ENCODE peak calls at places on chromosomes 3 and 15, in five cellular contexts. W is CD8-positive, alpha-beta T cell; A is IMR-90; D is pancreas; H is MM.1S. E is an unnamed sample.
A peak's percentile ranks its signal among the peaks of the same experiment; 100 is the strongest.

GRCh38 chr3:10869460-10869859 is 53.4 kb downstream of the SLC6A11 start:
- DNase-seq in W (no peak), A (no peak), H (no peak), D (no peak), E (no peak)

GRCh38 chr3:68017069-68017468 is 362.7 kb upstream of the SUCLG2 start:
- DNase-seq in A (no peak), D (no peak), W (no peak), H (peak; percentile 24), E (peak; percentile 14)

GRCh38 chr3:72745146-72745976 is 102.9 kb downstream of the SHQ1 start:
- DNase-seq in A (peak; percentile 23), W (no peak), D (no peak), H (no peak), E (no peak)

GRCh38 chr3:151903501-151903991 is 30.1 kb downstream of the SUCNR1 start:
- DNase-seq in D (no peak), A (peak; percentile 93), H (peak; percentile 35), W (no peak), E (no peak)

GRCh38 chr3:178203650-178204049 is 332.6 kb upstream of the KCNMB2 start:
- DNase-seq in H (no peak), W (no peak), A (peak; percentile 47), D (no peak), E (no peak)

GRCh38 chr3:172627057-172627809 is 83.6 kb downstream of the NCEH1 start:
- DNase-seq in D (no peak), H (no peak), A (peak; percentile 49), W (no peak), E (no peak)

GRCh38 chr3:113948015-113948917 is 453 bp downstream of the ZDHHC23 start:
- DNase-seq in H (peak; percentile 76), A (no peak), W (no peak), D (peak; percentile 71), E (peak; percentile 60)

GRCh38 chr3:52228751-52229291 is 3.4 kb upstream of the TLR9 start:
- DNase-seq in W (no peak), D (no peak), H (no peak), A (no peak), E (no peak)

GRCh38 chr15:74369084-74369745 is 1.8 kb upstream of the CYP11A1 start:
- DNase-seq in H (no peak), W (no peak), A (no peak), D (no peak), E (no peak)

GRCh38 chr3:64388886-64389285 is 163.6 kb upstream of the PRICKLE2 start:
- DNase-seq in A (no peak), D (no peak), H (no peak), W (no peak), E (no peak)

GRCh38 chr3:183827809-183828537 is 2.6 kb upstream of the MAP6D1 start:
- DNase-seq in A (no peak), W (no peak), H (no peak), D (no peak), E (no peak)

GRCh38 chr3:38548154-38548931 is 52.2 kb downstream of the EXOG start:
- DNase-seq in A (no peak), D (no peak), W (no peak), H (peak; percentile 81), E (no peak)

GRCh38 chr3:31343075-31343474 is 189.7 kb upstream of the STT3B start:
- DNase-seq in A (no peak), H (no peak), W (no peak), D (no peak), E (no peak)

GRCh38 chr3:27312044-27312668 is 57.0 kb downstream of the NEK10 start:
- DNase-seq in H (peak; percentile 57), W (no peak), A (peak; percentile 79), D (peak; percentile 15), E (peak; percentile 56)

GRCh38 chr15:57528940-57529565 is 62.7 kb upstream of the MYZAP start:
- DNase-seq in W (no peak), A (no peak), D (no peak), H (no peak), E (no peak)

GRCh38 chr3:108485146-108485545 is 25.2 kb downstream of the MYH15 start:
- DNase-seq in H (no peak), A (no peak), W (no peak), D (no peak), E (peak; percentile 3)

GRCh38 chr3:33768578-33768977 is 29.9 kb upstream of the PDCD6IP start:
- DNase-seq in W (no peak), D (no peak), A (no peak), H (no peak), E (no peak)

GRCh38 chr15:26007151-26007550 is 144.0 kb upstream of the ATP10A start:
- DNase-seq in H (no peak), W (no peak), A (no peak), D (no peak), E (no peak)
- TF ChIP-seq CTCF in H (no peak), W (no peak), A (no peak), D (no peak), E (no peak)

DNA sequence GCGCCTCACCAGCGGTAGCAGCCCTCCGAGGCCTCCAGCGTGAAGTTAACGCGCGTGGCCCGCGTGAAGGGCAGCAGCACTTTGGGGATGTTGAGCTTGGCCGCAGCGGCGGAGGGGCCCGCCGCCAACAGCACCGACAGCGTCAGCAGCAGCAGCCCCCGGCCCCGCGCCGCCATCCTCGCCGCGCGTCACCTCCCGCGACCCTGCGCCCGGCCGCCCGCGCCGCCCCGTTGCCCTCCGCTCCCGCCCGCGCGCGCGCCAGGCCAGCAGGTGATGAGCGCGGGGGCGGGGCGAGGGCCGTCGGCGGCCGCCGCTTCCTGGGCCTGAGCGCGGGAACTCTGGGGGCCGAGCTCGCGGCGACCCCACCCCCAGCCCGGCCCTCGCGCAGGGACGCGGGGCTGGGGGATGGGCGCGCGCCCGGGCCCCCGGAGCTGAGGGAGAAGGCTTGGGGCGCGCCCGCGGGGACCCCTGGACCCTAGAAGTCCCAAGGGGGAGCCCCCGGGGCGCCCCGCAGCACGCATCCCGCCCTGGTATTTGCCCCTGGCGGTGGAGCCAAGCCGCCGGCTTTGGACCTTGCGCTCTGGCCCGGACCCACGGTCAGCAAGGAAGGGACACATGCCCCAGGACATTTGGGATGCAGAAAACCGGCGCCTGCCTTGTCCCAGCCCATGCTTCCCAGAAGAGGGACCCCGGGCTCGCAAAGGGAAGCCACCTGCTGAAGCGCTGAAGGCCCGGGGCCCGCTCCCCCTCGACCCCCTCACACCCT is at the start of gene NUP210:
- DNase-seq in A (no peak), W (no peak), H (peak; percentile 83), D (peak; percentile 42), E (peak; percentile 87)
- H3K4me3 ChIP-seq in A (no peak within 1 kb of the TSS), W (peak within 1 kb of the TSS; percentile 84), H (peak within 1 kb of the TSS; percentile 95), D (peak within 1 kb of the TSS; percentile 77), E (peak within 1 kb of the TSS; percentile 94)

DNA sequence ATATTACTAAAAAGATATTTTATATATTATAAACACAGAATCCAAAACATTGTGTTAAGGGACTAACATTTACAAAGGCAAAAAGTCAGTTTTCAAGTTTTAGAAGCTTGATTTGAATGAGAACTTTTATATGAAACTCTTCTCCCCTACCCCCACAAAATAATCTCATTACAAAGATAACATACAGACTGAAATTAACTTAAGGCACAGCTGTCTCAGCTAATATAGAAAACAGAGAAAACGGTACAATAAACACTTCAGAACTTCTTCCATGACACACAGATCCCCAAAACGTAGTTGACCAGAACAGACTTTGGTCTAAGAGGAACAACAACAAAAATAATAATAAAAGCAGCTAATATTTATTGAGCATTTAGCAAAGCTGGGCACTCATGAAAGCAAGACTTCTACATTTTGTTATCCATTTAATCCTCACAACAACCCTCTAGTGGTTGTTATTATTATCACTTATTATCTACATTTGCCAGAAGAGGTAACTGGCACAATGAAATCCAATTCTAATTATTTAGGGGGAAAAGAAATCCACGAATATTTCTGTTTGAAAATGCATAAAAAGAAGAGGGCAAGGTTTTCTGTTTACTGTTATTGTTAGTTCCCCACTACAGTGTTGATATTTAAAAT is 68.1 kb downstream of the PFN2 start:
- DNase-seq in D (no peak), W (no peak), H (no peak), A (no peak), E (no peak)
- TF ChIP-seq CTCF in D (no peak), W (no peak), H (peak; percentile 17), A (no peak), E (no peak)

GRCh38 chr15:38559908-38560307 is 4.7 kb downstream of the RASGRP1 start:
- DNase-seq in W (no peak), H (no peak), A (no peak), D (no peak), E (no peak)

GRCh38 chr15:38557855-38558713 is 6.5 kb downstream of the RASGRP1 start:
- DNase-seq in W (no peak), A (no peak), D (no peak), H (no peak), E (peak; percentile 66)

GRCh38 chr15:38560456-38560926 is 4.1 kb downstream of the RASGRP1 start:
- DNase-seq in D (no peak), H (no peak), W (no peak), A (no peak), E (peak; percentile 83)

GRCh38 chr15:38559131-38559530 is 5.5 kb downstream of the RASGRP1 start:
- DNase-seq in H (no peak), D (no peak), W (no peak), A (no peak), E (no peak)

DNA sequence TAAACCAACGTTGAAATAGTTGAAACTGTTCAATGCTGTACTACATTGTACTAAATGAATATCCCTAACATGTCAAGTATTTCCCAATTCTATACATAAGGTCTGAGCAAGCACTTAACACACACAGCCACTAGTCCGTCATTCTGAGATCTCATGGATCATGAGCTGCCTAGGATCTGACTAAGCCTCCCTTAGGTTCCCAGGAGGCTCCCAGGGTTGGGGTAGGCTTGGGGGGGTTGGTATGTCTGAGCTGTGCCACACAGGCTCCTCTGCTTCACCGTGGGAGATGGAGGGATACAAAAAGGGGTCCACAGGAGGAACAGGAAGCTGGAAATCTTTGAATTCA is 5.9 kb downstream of the RASGRP1 start:
- DNase-seq in A (peak; percentile 80), D (no peak), H (no peak), W (no peak), E (no peak)
- H3K4me3 ChIP-seq in A (no peak overlapping the region), D (no peak overlapping the region), H (no peak overlapping the region), W (no peak overlapping the region), E (peak overlapping the region; percentile 40)

GRCh38 chr3:37386627-37387230 is 212.3 kb upstream of the LRRFIP2 start:
- DNase-seq in D (no peak), H (no peak), A (peak; percentile 14), W (no peak), E (no peak)
- TF ChIP-seq CTCF in D (no peak), H (no peak), A (no peak), W (no peak), E (no peak)

DNA sequence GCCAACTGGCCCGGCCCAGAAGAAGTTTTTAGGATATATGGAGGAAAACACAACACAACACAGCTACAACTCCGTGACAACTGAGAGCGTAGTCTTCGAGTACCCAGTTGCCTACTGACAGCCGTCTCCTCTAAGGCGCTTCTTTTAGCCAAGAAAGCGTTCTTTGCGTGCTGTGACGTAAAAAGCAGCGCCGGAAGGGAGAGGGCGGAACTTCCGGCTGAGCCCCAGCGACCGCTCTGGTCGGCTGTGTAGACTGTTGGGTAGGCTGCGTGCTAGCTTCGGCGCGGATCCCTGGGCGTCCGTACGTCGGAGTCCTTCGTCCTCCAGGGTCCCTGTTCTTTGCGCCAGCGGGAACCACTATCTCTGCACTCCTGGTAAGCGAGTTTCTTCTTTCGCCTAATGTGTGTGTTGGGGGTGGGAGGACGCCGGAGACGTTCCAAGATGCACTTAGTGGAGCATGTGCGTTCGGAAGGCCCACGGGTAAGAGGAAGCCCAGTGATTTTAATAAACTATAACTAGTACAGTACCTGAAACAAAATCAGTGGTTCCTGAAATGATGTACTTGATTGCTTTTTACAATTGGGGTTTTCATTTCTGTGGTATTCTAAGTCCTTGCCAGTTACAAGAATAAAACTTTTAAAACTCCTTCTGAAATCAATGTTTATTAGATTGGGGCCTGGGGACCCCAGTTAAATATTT is at the start of gene TRMT10C:
- DNase-seq in A (peak; percentile 93), H (peak; percentile 97), D (peak; percentile 88), W (peak; percentile 86), E (peak; percentile 95)
- H3K4me3 ChIP-seq in A (peak within 1 kb of the TSS; percentile 98), H (peak within 1 kb of the TSS; percentile 79), D (peak within 1 kb of the TSS; percentile 86), W (peak within 1 kb of the TSS; percentile 96), E (peak within 1 kb of the TSS; percentile 92)